ENCODE peak calls at places on chromosomes 2 and 18, in nine cellular contexts. One of them, this sample, is unnamed.

GRCh38 chr2:15456343-15456742 is 104.8 kb downstream of the NBAS start:
- DNase-seq in kidney: no peak
- DNase-seq in H54: no peak
- DNase-seq in activated T-cell treated with anti-CD3 and anti-CD28 coated beads for 1 hour: no peak
- DNase-seq in psoas muscle: no peak
- DNase-seq in Daoy: no peak
- DNase-seq in KG1: no peak
- DNase-seq in right atrium auricular region: no peak
- DNase-seq in HCEC 1CT: no peak
- DNase-seq in this sample: no peak

GRCh38 chr2:220198911-220199310 is 571.5 kb downstream of the SLC4A3 start:
- DNase-seq in kidney: no peak
- DNase-seq in H54: no peak
- DNase-seq in activated T-cell treated with anti-CD3 and anti-CD28 coated beads for 1 hour: no peak
- DNase-seq in psoas muscle: no peak
- DNase-seq in Daoy: peak
- DNase-seq in KG1: no peak
- DNase-seq in right atrium auricular region: no peak
- DNase-seq in HCEC 1CT: peak
- DNase-seq in this sample: peak

GRCh38 chr2:200905618-200906296 is 16.6 kb downstream of the NIF3L1 start:
- DNase-seq in kidney: peak
- DNase-seq in H54: peak
- DNase-seq in activated T-cell treated with anti-CD3 and anti-CD28 coated beads for 1 hour: peak
- DNase-seq in psoas muscle: peak
- DNase-seq in Daoy: peak
- DNase-seq in KG1: peak
- DNase-seq in right atrium auricular region: peak
- DNase-seq in HCEC 1CT: peak
- DNase-seq in this sample: peak

GRCh38 chr2:55923091-55923977 is at the start of gene EFEMP1:
- DNase-seq in kidney: peak
- DNase-seq in H54: peak
- DNase-seq in activated T-cell treated with anti-CD3 and anti-CD28 coated beads for 1 hour: no peak
- DNase-seq in psoas muscle: peak
- DNase-seq in Daoy: peak
- DNase-seq in KG1: no peak
- DNase-seq in right atrium auricular region: peak
- DNase-seq in HCEC 1CT: peak
- DNase-seq in this sample: peak

GRCh38 chr2:195009202-195009601 is 647.8 kb upstream of the SLC39A10 start:
- DNase-seq in kidney: no peak
- DNase-seq in H54: peak
- DNase-seq in activated T-cell treated with anti-CD3 and anti-CD28 coated beads for 1 hour: no peak
- DNase-seq in psoas muscle: no peak
- DNase-seq in Daoy: peak
- DNase-seq in KG1: no peak
- DNase-seq in right atrium auricular region: no peak
- DNase-seq in HCEC 1CT: peak
- DNase-seq in this sample: peak

GRCh38 chr2:19979932-19980331 is 10.0 kb downstream of the WDR35 start:
- DNase-seq in kidney: no peak
- DNase-seq in H54: no peak
- DNase-seq in activated T-cell treated with anti-CD3 and anti-CD28 coated beads for 1 hour: no peak
- DNase-seq in psoas muscle: no peak
- DNase-seq in Daoy: no peak
- DNase-seq in KG1: no peak
- DNase-seq in right atrium auricular region: no peak
- DNase-seq in HCEC 1CT: no peak
- DNase-seq in this sample: no peak

GRCh38 chr2:47087051-47087450 is 68.1 kb downstream of the STPG4 start:
- DNase-seq in kidney: no peak
- DNase-seq in H54: no peak
- DNase-seq in activated T-cell treated with anti-CD3 and anti-CD28 coated beads for 1 hour: no peak
- DNase-seq in psoas muscle: no peak
- DNase-seq in Daoy: no peak
- DNase-seq in KG1: no peak
- DNase-seq in right atrium auricular region: no peak
- DNase-seq in HCEC 1CT: no peak
- DNase-seq in this sample: no peak

GRCh38 chr2:202736826-202737225 is 102.1 kb downstream of the FAM117B start:
- DNase-seq in kidney: no peak
- DNase-seq in H54: no peak
- DNase-seq in activated T-cell treated with anti-CD3 and anti-CD28 coated beads for 1 hour: no peak
- DNase-seq in psoas muscle: no peak
- DNase-seq in Daoy: no peak
- DNase-seq in KG1: no peak
- DNase-seq in right atrium auricular region: no peak
- DNase-seq in HCEC 1CT: no peak
- DNase-seq in this sample: no peak

GRCh38 chr2:166042356-166042755 is 85.5 kb downstream of the SCN1A start:
- DNase-seq in kidney: no peak
- DNase-seq in H54: no peak
- DNase-seq in activated T-cell treated with anti-CD3 and anti-CD28 coated beads for 1 hour: no peak
- DNase-seq in psoas muscle: no peak
- DNase-seq in Daoy: no peak
- DNase-seq in KG1: no peak
- DNase-seq in right atrium auricular region: no peak
- DNase-seq in HCEC 1CT: peak
- DNase-seq in this sample: peak

GRCh38 chr18:11488175-11488574 is 121.2 kb upstream of the SLC35G4 start:
- DNase-seq in kidney: no peak
- DNase-seq in H54: no peak
- DNase-seq in activated T-cell treated with anti-CD3 and anti-CD28 coated beads for 1 hour: no peak
- DNase-seq in psoas muscle: no peak
- DNase-seq in Daoy: no peak
- DNase-seq in KG1: no peak
- DNase-seq in right atrium auricular region: no peak
- DNase-seq in HCEC 1CT: peak
- DNase-seq in this sample: peak

GRCh38 chr2:99818842-99819241 is 323.5 kb downstream of the AFF3 start:
- DNase-seq in kidney: no peak
- DNase-seq in H54: no peak
- DNase-seq in activated T-cell treated with anti-CD3 and anti-CD28 coated beads for 1 hour: no peak
- DNase-seq in psoas muscle: no peak
- DNase-seq in Daoy: no peak
- DNase-seq in KG1: no peak
- DNase-seq in right atrium auricular region: no peak
- DNase-seq in HCEC 1CT: no peak
- DNase-seq in this sample: no peak

GRCh38 chr2:126733795-126734194 is 77.8 kb downstream of the GYPC start:
- DNase-seq in kidney: no peak
- DNase-seq in H54: no peak
- DNase-seq in activated T-cell treated with anti-CD3 and anti-CD28 coated beads for 1 hour: no peak
- DNase-seq in psoas muscle: no peak
- DNase-seq in Daoy: no peak
- DNase-seq in KG1: no peak
- DNase-seq in right atrium auricular region: no peak
- DNase-seq in HCEC 1CT: no peak
- DNase-seq in this sample: no peak

GRCh38 chr2:205883965-205884364 is 201.7 kb downstream of the NRP2 start:
- DNase-seq in kidney: no peak
- DNase-seq in H54: no peak
- DNase-seq in activated T-cell treated with anti-CD3 and anti-CD28 coated beads for 1 hour: no peak
- DNase-seq in psoas muscle: no peak
- DNase-seq in Daoy: peak
- DNase-seq in KG1: no peak
- DNase-seq in right atrium auricular region: no peak
- DNase-seq in HCEC 1CT: no peak
- DNase-seq in this sample: peak

GRCh38 chr18:48842259-48843061 is 108.3 kb downstream of the SMAD7 start:
- DNase-seq in kidney: peak
- DNase-seq in H54: no peak
- DNase-seq in activated T-cell treated with anti-CD3 and anti-CD28 coated beads for 1 hour: peak
- DNase-seq in psoas muscle: no peak
- DNase-seq in Daoy: peak
- DNase-seq in KG1: no peak
- DNase-seq in right atrium auricular region: no peak
- DNase-seq in HCEC 1CT: no peak
- DNase-seq in this sample: no peak

GRCh38 chr2:203814661-203815540 is 52.7 kb upstream of the CTLA4 start:
- DNase-seq in kidney: peak
- DNase-seq in H54: peak
- DNase-seq in activated T-cell treated with anti-CD3 and anti-CD28 coated beads for 1 hour: peak
- DNase-seq in psoas muscle: peak
- DNase-seq in Daoy: peak
- DNase-seq in KG1: peak
- DNase-seq in right atrium auricular region: peak
- DNase-seq in HCEC 1CT: peak
- DNase-seq in this sample: peak

GRCh38 chr2:160613466-160614153 is 120.0 kb upstream of the RBMS1 start:
- DNase-seq in kidney: no peak
- DNase-seq in H54: no peak
- DNase-seq in activated T-cell treated with anti-CD3 and anti-CD28 coated beads for 1 hour: no peak
- DNase-seq in psoas muscle: no peak
- DNase-seq in Daoy: peak
- DNase-seq in KG1: no peak
- DNase-seq in right atrium auricular region: no peak
- DNase-seq in HCEC 1CT: peak
- DNase-seq in this sample: peak

GRCh38 chr2:65397122-65397521 is 35.3 kb downstream of the SPRED2 start:
- DNase-seq in kidney: no peak
- DNase-seq in H54: no peak
- DNase-seq in activated T-cell treated with anti-CD3 and anti-CD28 coated beads for 1 hour: no peak
- DNase-seq in psoas muscle: no peak
- DNase-seq in Daoy: peak
- DNase-seq in KG1: no peak
- DNase-seq in right atrium auricular region: no peak
- DNase-seq in HCEC 1CT: no peak
- DNase-seq in this sample: peak

GRCh38 chr2:33406622-33407021 is 69.8 kb upstream of the RASGRP3 start:
- DNase-seq in kidney: no peak
- DNase-seq in H54: no peak
- DNase-seq in activated T-cell treated with anti-CD3 and anti-CD28 coated beads for 1 hour: no peak
- DNase-seq in psoas muscle: no peak
- DNase-seq in Daoy: no peak
- DNase-seq in KG1: no peak
- DNase-seq in right atrium auricular region: no peak
- DNase-seq in HCEC 1CT: no peak
- DNase-seq in this sample: peak

GRCh38 chr2:160063895-160064577 is 1.6 kb upstream of the PLA2R1 start:
- DNase-seq in kidney: no peak
- DNase-seq in H54: no peak
- DNase-seq in activated T-cell treated with anti-CD3 and anti-CD28 coated beads for 1 hour: no peak
- DNase-seq in psoas muscle: no peak
- DNase-seq in Daoy: no peak
- DNase-seq in KG1: no peak
- DNase-seq in right atrium auricular region: no peak
- DNase-seq in HCEC 1CT: no peak
- DNase-seq in this sample: no peak

GRCh38 chr2:129828829-129829228 is 150.6 kb upstream of the RAB6C start:
- DNase-seq in kidney: no peak
- DNase-seq in H54: no peak
- DNase-seq in activated T-cell treated with anti-CD3 and anti-CD28 coated beads for 1 hour: no peak
- DNase-seq in psoas muscle: no peak
- DNase-seq in Daoy: no peak
- DNase-seq in KG1: no peak
- DNase-seq in right atrium auricular region: no peak
- DNase-seq in HCEC 1CT: no peak
- DNase-seq in this sample: no peak

GRCh38 chr2:31337197-31337596 is 77.3 kb downstream of the XDH start:
- DNase-seq in kidney: no peak
- DNase-seq in H54: no peak
- DNase-seq in activated T-cell treated with anti-CD3 and anti-CD28 coated beads for 1 hour: no peak
- DNase-seq in psoas muscle: no peak
- DNase-seq in Daoy: peak
- DNase-seq in KG1: no peak
- DNase-seq in right atrium auricular region: no peak
- DNase-seq in HCEC 1CT: no peak
- DNase-seq in this sample: no peak

GRCh38 chr18:6748241-6748640 is 18.7 kb downstream of the ARHGAP28 start:
- DNase-seq in kidney: no peak
- DNase-seq in H54: no peak
- DNase-seq in activated T-cell treated with anti-CD3 and anti-CD28 coated beads for 1 hour: no peak
- DNase-seq in psoas muscle: peak
- DNase-seq in Daoy: no peak
- DNase-seq in KG1: no peak
- DNase-seq in right atrium auricular region: no peak
- DNase-seq in HCEC 1CT: no peak
- DNase-seq in this sample: no peak

GRCh38 chr2:214311031-214311533 is 99.8 kb upstream of the VWC2L start:
- DNase-seq in kidney: no peak
- DNase-seq in H54: no peak
- DNase-seq in activated T-cell treated with anti-CD3 and anti-CD28 coated beads for 1 hour: no peak
- DNase-seq in psoas muscle: no peak
- DNase-seq in Daoy: no peak
- DNase-seq in KG1: no peak
- DNase-seq in right atrium auricular region: no peak
- DNase-seq in HCEC 1CT: no peak
- DNase-seq in this sample: no peak

GRCh38 chr2:215107229-215108056 is 31.0 kb downstream of the ABCA12 start:
- DNase-seq in kidney: no peak
- DNase-seq in H54: no peak
- DNase-seq in activated T-cell treated with anti-CD3 and anti-CD28 coated beads for 1 hour: no peak
- DNase-seq in psoas muscle: no peak
- DNase-seq in Daoy: no peak
- DNase-seq in KG1: no peak
- DNase-seq in right atrium auricular region: no peak
- DNase-seq in HCEC 1CT: no peak
- DNase-seq in this sample: no peak

GRCh38 chr2:30046396-30046795 is 100.4 kb upstream of the YPEL5 start:
- DNase-seq in kidney: no peak
- DNase-seq in H54: no peak
- DNase-seq in activated T-cell treated with anti-CD3 and anti-CD28 coated beads for 1 hour: no peak
- DNase-seq in psoas muscle: no peak
- DNase-seq in Daoy: no peak
- DNase-seq in KG1: no peak
- DNase-seq in right atrium auricular region: no peak
- DNase-seq in HCEC 1CT: no peak
- DNase-seq in this sample: no peak

GRCh38 chr2:12918841-12919445 is 202.2 kb downstream of the TRIB2 start:
- DNase-seq in kidney: peak
- DNase-seq in H54: no peak
- DNase-seq in activated T-cell treated with anti-CD3 and anti-CD28 coated beads for 1 hour: no peak
- DNase-seq in psoas muscle: peak
- DNase-seq in Daoy: no peak
- DNase-seq in KG1: no peak
- DNase-seq in right atrium auricular region: peak
- DNase-seq in HCEC 1CT: peak
- DNase-seq in this sample: peak

GRCh38 chr18:48613589-48613988 is 74.8 kb downstream of the CTIF start:
- DNase-seq in kidney: peak
- DNase-seq in H54: no peak
- DNase-seq in activated T-cell treated with anti-CD3 and anti-CD28 coated beads for 1 hour: no peak
- DNase-seq in psoas muscle: peak
- DNase-seq in Daoy: no peak
- DNase-seq in KG1: no peak
- DNase-seq in right atrium auricular region: peak
- DNase-seq in HCEC 1CT: no peak
- DNase-seq in this sample: no peak

GRCh38 chr2:188089896-188090295 is 201.8 kb upstream of the GULP1 start:
- DNase-seq in kidney: no peak
- DNase-seq in H54: no peak
- DNase-seq in activated T-cell treated with anti-CD3 and anti-CD28 coated beads for 1 hour: no peak
- DNase-seq in psoas muscle: no peak
- DNase-seq in Daoy: no peak
- DNase-seq in KG1: no peak
- DNase-seq in right atrium auricular region: no peak
- DNase-seq in HCEC 1CT: peak
- DNase-seq in this sample: peak